ENCODE peak calls at places on chromosomes 13 and 19, in eight cellular contexts. W is fibroblast of lung; N is renal cortical epithelial cell; R is Peyer's patch; A is pons; G is stimulated activated CD4-positive, alpha-beta T cell treated with anti-CD3 and anti-CD28 coated beads, TNF-alpha, amount 100 ng/mL, for 24 hours; B is kidney epithelial cell; H is fibroblast of the aortic adventitia. U is an unnamed sample.

GRCh38 chr13:113657851-113658741 is at the start of gene ATP4B:
- DNase-seq in B (no peak), R (peak), N (no peak), H (no peak), W (no peak), A (no peak), G (no peak), U (no peak)

GRCh38 chr13:110475550-110476219 is 85.8 kb downstream of the RAB20 start:
- DNase-seq in G (no peak), R (no peak), N (no peak), W (no peak), H (no peak), B (no peak), A (no peak), U (no peak)

GRCh38 chr13:65456150-65456912 is 1773.8 kb downstream of the PCDH9 start:
- DNase-seq in H (no peak), A (no peak), N (no peak), R (no peak), W (no peak), G (no peak), B (no peak), U (no peak)

GRCh38 chr13:93721483-93721882 is 494.9 kb downstream of the GPC6 start:
- DNase-seq in H (no peak), A (no peak), B (no peak), W (no peak), R (no peak), N (no peak), G (no peak), U (no peak)

GRCh38 chr13:95117092-95117491 is 184.2 kb downstream of the ABCC4 start:
- DNase-seq in W (no peak), A (no peak), G (no peak), H (no peak), N (no peak), R (no peak), B (no peak), U (no peak)

GRCh38 chr19:35990771-35991730 is 3.9 kb upstream of the SDHAF1 start:
- DNase-seq in A (no peak), H (no peak), R (no peak), B (no peak), G (no peak), W (no peak), N (no peak), U (no peak)

GRCh38 chr13:109592776-109593175 is 193.6 kb downstream of the IRS2 start:
- DNase-seq in H (no peak), N (peak), B (no peak), W (no peak), A (no peak), G (no peak), R (no peak), U (no peak)

GRCh38 chr19:8401981-8402411 is 11.1 kb upstream of the MARCHF2 start:
- DNase-seq in A (no peak), W (no peak), H (no peak), B (no peak), N (no peak), R (no peak), G (no peak), U (no peak)

GRCh38 chr13:48782429-48782840 is 128.7 kb downstream of the CYSLTR2 start:
- DNase-seq in R (no peak), A (no peak), N (peak), W (no peak), H (no peak), G (no peak), B (no peak), U (no peak)

GRCh38 chr19:1247747-1248453 is 483 bp upstream of the MIDN start:
- DNase-seq in H (peak), G (no peak), W (peak), B (no peak), R (peak), N (peak), A (peak), U (no peak)

GRCh38 chr19:35995655-35995993 is 636 bp downstream of the SDHAF1 start:
- DNase-seq in A (no peak), N (no peak), B (no peak), R (peak), W (peak), G (no peak), H (peak), U (no peak)

GRCh38 chr19:5336195-5336965 is 4.2 kb downstream of the PTPRS start:
- DNase-seq in G (no peak), W (no peak), N (no peak), R (no peak), A (no peak), H (no peak), B (no peak), U (no peak)

GRCh38 chr13:51637852-51638496 is 53.7 kb downstream of the WDFY2 start:
- DNase-seq in G (no peak), R (no peak), A (peak), B (no peak), N (no peak), H (no peak), W (no peak), U (no peak)

GRCh38 chr13:97976551-97977375 is 23.3 kb downstream of the IPO5 start:
- DNase-seq in W (no peak), N (no peak), A (peak), B (no peak), G (no peak), R (no peak), H (no peak), U (no peak)

GRCh38 chr19:16885166-16885565 is 3.6 kb upstream of the F2RL3 start:
- DNase-seq in R (no peak), H (peak), W (no peak), A (no peak), N (no peak), G (no peak), B (no peak), U (no peak)

GRCh38 chr13:49536144-49536873 is 40.6 kb downstream of the PHF11 start:
- DNase-seq in R (no peak), W (no peak), B (no peak), G (no peak), H (no peak), N (no peak), A (peak), U (no peak)

GRCh38 chr19:30070970-30071632 is 129.1 kb downstream of the URI1 start:
- DNase-seq in A (no peak), G (no peak), W (no peak), B (no peak), N (no peak), H (no peak), R (peak), U (no peak)

GRCh38 chr13:82647540-82647939 is 1234.7 kb downstream of the SLITRK1 start:
- DNase-seq in A (no peak), W (no peak), B (no peak), R (no peak), H (no peak), N (no peak), G (no peak), U (no peak)

GRCh38 chr19:11499327-11499726 is 6.3 kb downstream of the ZNF653 start:
- DNase-seq in B (no peak), N (no peak), W (no peak), G (no peak), A (no peak), R (no peak), H (no peak), U (no peak)

GRCh38 chr19:8161135-8161646 is 11.8 kb upstream of the FBN3 start:
- DNase-seq in N (peak), A (peak), G (no peak), B (no peak), H (peak), R (no peak), W (peak), U (no peak)

GRCh38 chr19:7833225-7834156 is 3.5 kb downstream of the EVI5L start:
- DNase-seq in N (peak), R (peak), A (peak), B (no peak), W (peak), H (peak), G (no peak), U (no peak)

GRCh38 chr19:49315111-49315510 is 9.9 kb downstream of the SLC6A16 start:
- DNase-seq in N (peak), B (no peak), H (no peak), R (no peak), G (no peak), W (no peak), A (no peak), U (no peak)

GRCh38 chr19:40936755-40937154 is 54.3 kb upstream of the CYP2B6 start:
- DNase-seq in R (no peak), N (no peak), W (no peak), H (no peak), A (no peak), B (no peak), G (no peak), U (no peak)

U was measured in neural crest cell.